ENCODE peak calls at places on chromosome 15, in seven cellular contexts. Q, R, P, N, I, V and M are unnamed samples.

GRCh38 chr15:52730163-52730562 is 51.0 kb upstream of the ATOSA start:
- DNase-seq in Q (peak), R (no peak), P (no peak), N (no peak), I (no peak), V (no peak), M (no peak)

GRCh38 chr15:74962671-74963070 is 6.1 kb upstream of the RPP25 start:
- DNase-seq in Q (no peak), R (no peak), P (no peak), N (no peak), I (no peak), V (no peak), M (no peak)

GRCh38 chr15:74383695-74384565 is 16.5 kb upstream of the CYP11A1 start:
- DNase-seq in Q (peak), R (no peak), P (no peak), N (peak), I (no peak), V (no peak), M (no peak)

GRCh38 chr15:48671381-48672022 is 26.0 kb upstream of the FBN1 start:
- DNase-seq in Q (no peak), R (no peak), P (peak), N (no peak), I (peak), V (peak), M (peak)

GRCh38 chr15:48984811-48985352 is 21.2 kb upstream of the SHC4 start:
- DNase-seq in Q (no peak), R (no peak), P (no peak), N (no peak), I (no peak), V (no peak), M (peak)

GRCh38 chr15:77554306-77555080 is 78.2 kb downstream of the LINGO1 start:
- DNase-seq in Q (no peak), R (no peak), P (no peak), N (no peak), I (no peak), V (no peak), M (no peak)

GRCh38 chr15:45126535-45127158 is 3.0 kb downstream of the DUOXA1 start:
- DNase-seq in Q (peak), R (no peak), P (no peak), N (no peak), I (no peak), V (peak), M (peak)

GRCh38 chr15:34588046-34588674 is 4.7 kb upstream of the GOLGA8B start:
- DNase-seq in Q (peak), R (peak), P (peak), N (peak), I (no peak), V (peak), M (peak)

GRCh38 chr15:76056931-76057330 is 2.9 kb upstream of the TMEM266 start:
- DNase-seq in Q (no peak), R (no peak), P (no peak), N (no peak), I (no peak), V (no peak), M (no peak)

GRCh38 chr15:83581381-83581780 is 72.5 kb upstream of the ADAMTSL3 start:
- DNase-seq in Q (no peak), R (no peak), P (no peak), N (no peak), I (no peak), V (no peak), M (no peak)

GRCh38 chr15:69478259-69478687 is 25.7 kb downstream of the RPLP1 start:
- DNase-seq in Q (peak), R (peak), P (no peak), N (no peak), I (peak), V (no peak), M (no peak)

GRCh38 chr15:83082730-83083386 is 15.8 kb upstream of the BTBD1 start:
- DNase-seq in Q (no peak), R (no peak), P (no peak), N (no peak), I (no peak), V (no peak), M (no peak)

GRCh38 chr15:69921626-69922624 is 175.8 kb downstream of the TLE3 start:
- DNase-seq in Q (no peak), R (no peak), P (no peak), N (no peak), I (no peak), V (no peak), M (no peak)

GRCh38 chr15:99306694-99307338 is 55.5 kb downstream of the LRRC28 start:
- DNase-seq in Q (no peak), R (peak), P (no peak), N (no peak), I (peak), V (no peak), M (no peak)